ENCODE peak calls at places on chromosome 11, in five cellular contexts. V is SJSA1, Y is psoas muscle, R is brain microvascular endothelial cell, P is gastrocnemius medialis. T is an unnamed sample.

GRCh38 chr11:70456921-70457532 is 58.7 kb downstream of the CTTN start:
- DNase-seq in V (peak; percentile 43), Y (no peak), R (peak; percentile 43), P (no peak), T (no peak)

GRCh38 chr11:84419576-84419975 is 1133.4 kb upstream of the CCDC90B start:
- DNase-seq in V (no peak), Y (no peak), R (no peak), P (no peak), T (no peak)

GRCh38 chr11:122229078-122229477 is 113.1 kb upstream of the BLID start:
- DNase-seq in V (no peak), Y (no peak), R (no peak), P (no peak), T (no peak)

GRCh38 chr11:65798882-65799281 is 12.0 kb downstream of the OVOL1 start:
- DNase-seq in V (no peak), Y (no peak), R (no peak), P (no peak), T (no peak)

GRCh38 chr11:69371731-69372588 is 78.0 kb downstream of the MYEOV start:
- DNase-seq in V (no peak), Y (no peak), R (no peak), P (no peak), T (no peak)

GRCh38 chr11:85776951-85777602 is 33.9 kb downstream of the SYTL2 start:
- DNase-seq in V (no peak), Y (no peak), R (no peak), P (no peak), T (no peak)

GRCh38 chr11:124768914-124769313 is 6.8 kb upstream of the ESAM start:
- DNase-seq in V (no peak), Y (no peak), R (no peak), P (no peak), T (no peak)

GRCh38 chr11:102272047-102272824 is 45.0 kb upstream of the BIRC3 start:
- DNase-seq in V (no peak), Y (no peak), R (no peak), P (no peak), T (no peak)

GRCh38 chr11:13462311-13462927 is 603 bp downstream of the BTBD10 start:
- DNase-seq in V (peak; percentile 82), Y (peak; percentile 64), R (peak; percentile 33), P (peak; percentile 16), T (no peak)

GRCh38 chr11:78453140-78453935 is 35.7 kb upstream of the GAB2 start:
- DNase-seq in V (no peak), Y (no peak), R (no peak), P (no peak), T (no peak)

GRCh38 chr11:67433536-67434394 is 3.7 kb downstream of the PTPRCAP start:
- DNase-seq in V (no peak), Y (no peak), R (no peak), P (no peak), T (no peak)

GRCh38 chr11:95508219-95508880 is 277.3 kb upstream of the SESN3 start:
- DNase-seq in V (no peak), Y (no peak), R (peak; percentile 65), P (no peak), T (no peak)

GRCh38 chr11:119641991-119642745 is 86.8 kb downstream of the NECTIN1 start:
- DNase-seq in V (no peak), Y (no peak), R (peak; percentile 4), P (no peak), T (no peak)

GRCh38 chr11:71946144-71946571 is 17.3 kb downstream of the RNF121 start:
- DNase-seq in V (peak; percentile 55), Y (no peak), R (peak; percentile 91), P (no peak), T (no peak)

GRCh38 chr11:6614446-6614845 is 2.4 kb upstream of the TAF10 start:
- DNase-seq in V (no peak), Y (no peak), R (no peak), P (no peak), T (no peak)

GRCh38 chr11:31424652-31425051 is 55.0 kb downstream of the DNAJC24 start:
- DNase-seq in V (no peak), Y (no peak), R (no peak), P (no peak), T (no peak)

GRCh38 chr11:109892321-109892794 is 200.8 kb upstream of the ZC3H12C start:
- DNase-seq in V (no peak), Y (no peak), R (no peak), P (no peak), T (no peak)

GRCh38 chr11:128814856-128815705 is 52.0 kb downstream of the KCNJ1 start:
- DNase-seq in V (peak; percentile 29), Y (peak; percentile 56), R (peak; percentile 76), P (peak; percentile 16), T (peak; percentile 85)

GRCh38 chr11:13291794-13292193 is 14.2 kb downstream of the BMAL1 start:
- DNase-seq in V (no peak), Y (no peak), R (no peak), P (no peak), T (no peak)

GRCh38 chr11:70577948-70578347 is 179.6 kb downstream of the CTTN start:
- DNase-seq in V (no peak), Y (no peak), R (no peak), P (no peak), T (no peak)

GRCh38 chr11:6630632-6631291 is 11.5 kb upstream of the TPP1 start:
- DNase-seq in V (no peak), Y (no peak), R (no peak), P (no peak), T (no peak)

GRCh38 chr11:32852142-32852541 is 22.4 kb downstream of the PRRG4 start:
- DNase-seq in V (no peak), Y (no peak), R (peak; percentile 3), P (no peak), T (no peak)

GRCh38 chr11:31218847-31219246 is 150.7 kb downstream of the DCDC1 start:
- DNase-seq in V (no peak), Y (no peak), R (no peak), P (no peak), T (no peak)

GRCh38 chr11:5151713-5152153 is 2.8 kb downstream of the OR52A1 start:
- DNase-seq in V (no peak), Y (no peak), R (no peak), P (no peak), T (no peak)

GRCh38 chr11:122917311-122917710 is 34.8 kb downstream of the JHY start:
- DNase-seq in V (no peak), Y (peak; percentile 20), R (no peak), P (no peak), T (no peak)

GRCh38 chr11:128806496-128807261 is 60.4 kb downstream of the KCNJ1 start:
- DNase-seq in V (no peak), Y (no peak), R (no peak), P (no peak), T (no peak)

GRCh38 chr11:16605971-16606783 is 132.3 kb upstream of the C11orf58 start:
- DNase-seq in V (peak; percentile 99), Y (peak; percentile 92), R (peak; percentile 92), P (peak; percentile 90), T (peak; percentile 73)
- H3K4me3 ChIP-seq in V (peak overlapping the region; percentile 70), Y (peak overlapping the region; percentile 97), R (peak overlapping the region; percentile 67), P (peak overlapping the region; percentile 70), T (peak overlapping the region; percentile 79)

GRCh38 chr11:57499413-57499982 is 16.0 kb downstream of the SLC43A1 start:
- DNase-seq in V (peak; percentile 83), Y (peak; percentile 97), R (peak; percentile 84), P (peak; percentile 98), T (no peak)
- H3K4me3 ChIP-seq in V (peak overlapping the region; percentile 6), Y (peak overlapping the region; percentile 51), R (peak overlapping the region; percentile 47), P (peak overlapping the region; percentile 53), T (peak overlapping the region; percentile 45)

DNA sequence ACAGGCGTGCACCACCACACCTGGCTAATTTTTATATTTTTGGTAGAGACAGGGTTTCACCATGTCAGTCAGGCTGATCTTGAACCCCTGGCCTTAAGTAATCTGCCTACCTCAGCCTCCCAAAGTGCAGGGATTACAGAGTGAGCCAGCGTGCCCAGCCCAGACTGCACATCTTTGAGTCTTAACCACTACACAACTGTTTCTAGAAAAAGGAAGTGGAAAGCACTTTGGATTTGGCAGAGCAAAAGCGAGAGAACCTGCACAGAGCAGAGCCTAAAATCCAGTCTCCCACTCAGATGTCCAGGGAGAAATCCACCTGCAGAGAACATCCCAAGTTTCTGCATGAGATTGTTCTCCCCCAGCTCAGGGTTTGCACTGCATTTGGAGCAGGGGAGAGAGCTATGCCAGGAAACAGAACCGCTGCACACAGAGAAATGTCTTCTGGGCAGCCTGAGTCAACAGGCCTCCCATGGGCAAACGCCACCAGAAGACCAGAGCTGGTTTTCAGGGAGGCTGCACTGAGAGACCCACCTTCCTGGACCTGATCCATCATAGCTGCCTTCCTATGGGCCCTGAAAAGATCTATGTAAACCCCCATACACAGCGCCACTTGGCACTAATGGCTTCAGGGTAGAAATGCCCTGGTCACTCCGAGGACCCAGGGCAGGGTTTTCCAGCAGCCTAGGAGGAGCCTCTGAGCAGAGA is 54.0 kb downstream of the RPUSD4 start:
- DNase-seq in V (no peak), Y (no peak), R (no peak), P (no peak), T (no peak)
- H3K4me3 ChIP-seq in V (no peak overlapping the region), Y (no peak overlapping the region), R (no peak overlapping the region), P (no peak overlapping the region), T (no peak overlapping the region)

GRCh38 chr11:2464451-2465165 is 19.8 kb downstream of the KCNQ1 start:
- DNase-seq in V (no peak), Y (no peak), R (no peak), P (no peak), T (no peak)
- H3K4me3 ChIP-seq in V (no peak overlapping the region), Y (no peak overlapping the region), R (no peak overlapping the region), P (no peak overlapping the region), T (no peak overlapping the region)

GRCh38 chr11:111977141-111978027 is 40.2 kb downstream of the DIXDC1 start:
- DNase-seq in V (peak; percentile 46), Y (peak; percentile 76), R (peak; percentile 29), P (peak; percentile 33), T (no peak)
- H3K4me3 ChIP-seq in V (peak overlapping the region; percentile 52), Y (peak overlapping the region; percentile 89), R (peak overlapping the region; percentile 76), P (peak overlapping the region; percentile 73), T (peak overlapping the region; percentile 73)

GRCh38 chr11:371051-371450 is 1.8 kb downstream of the B4GALNT4 start:
- DNase-seq in V (no peak), Y (no peak), R (no peak), P (no peak), T (no peak)
- H3K4me3 ChIP-seq in V (no peak overlapping the region), Y (no peak overlapping the region), R (no peak overlapping the region), P (no peak overlapping the region), T (no peak overlapping the region)

DNA sequence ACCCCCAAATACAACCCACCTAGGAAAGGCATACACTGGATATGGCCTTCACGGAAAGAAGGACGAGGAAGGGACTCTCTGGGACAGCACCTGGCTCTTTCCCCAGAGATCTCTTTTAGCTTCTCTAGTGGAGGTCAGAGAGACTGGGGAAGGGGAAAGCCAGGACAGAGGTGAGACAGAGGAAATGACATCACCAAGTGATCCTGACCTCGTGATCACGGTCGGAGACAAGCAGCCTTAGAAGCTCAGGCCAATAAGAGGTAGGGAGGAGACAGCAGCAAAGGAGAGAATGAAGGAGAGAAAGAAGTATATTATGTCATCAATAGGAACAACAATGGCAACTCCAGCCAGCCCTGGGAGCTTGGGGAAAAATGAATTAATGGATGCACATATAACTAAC is 15.4 kb upstream of the TMPRSS13 start:
- DNase-seq in V (no peak), Y (no peak), R (no peak), P (no peak), T (no peak)
- H3K4me3 ChIP-seq in V (no peak overlapping the region), Y (no peak overlapping the region), R (no peak overlapping the region), P (no peak overlapping the region), T (no peak overlapping the region)

DNA sequence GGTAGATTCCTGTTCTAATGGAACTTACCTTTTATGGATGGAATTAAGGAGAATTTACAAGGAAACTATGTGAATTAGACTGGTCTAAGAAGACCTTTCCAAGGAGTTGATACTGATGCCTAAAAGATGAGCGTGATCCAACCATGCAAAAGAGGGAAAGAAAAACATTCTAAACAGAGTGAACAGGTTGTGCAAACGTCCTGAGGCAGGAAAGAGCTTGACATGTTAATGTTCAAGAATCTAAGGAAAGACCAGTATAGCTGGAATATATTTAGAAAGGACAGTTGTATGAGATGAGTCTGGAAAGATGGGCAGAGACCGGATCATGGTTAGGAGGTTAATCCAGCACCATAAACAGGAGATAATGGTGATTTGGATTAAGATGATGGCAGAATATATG is 1.3 kb downstream of the DDIAS start:
- DNase-seq in V (no peak), Y (no peak), R (no peak), P (no peak), T (no peak)
- H3K4me3 ChIP-seq in V (no peak overlapping the region), Y (no peak overlapping the region), R (no peak overlapping the region), P (no peak overlapping the region), T (no peak overlapping the region)